ENCODE peak calls at places on chromosomes 11 and 22, in four cellular contexts. Z, K, J and U are unnamed samples.

GRCh38 chr11:121437018-121437685 is 15.0 kb upstream of the SORL1 start:
- DNase-seq in Z (no peak), K (no peak), J (peak), U (no peak)

GRCh38 chr22:28882545-28882877 is 861 bp upstream of the ZNRF3 start:
- DNase-seq in Z (no peak), K (no peak), J (no peak), U (no peak)

GRCh38 chr11:1823376-1824220 is 11.2 kb upstream of the SYT8 start:
- DNase-seq in Z (no peak), K (no peak), J (no peak), U (no peak)

GRCh38 chr11:70703141-70704052 is 305.1 kb downstream of the CTTN start:
- DNase-seq in Z (peak), K (no peak), J (no peak), U (no peak)

GRCh38 chr11:26844963-26845362 is 123.1 kb upstream of the SLC5A12 start:
- DNase-seq in Z (no peak), K (no peak), J (no peak), U (no peak)

GRCh38 chr11:126332221-126332711 is 23.2 kb upstream of the ST3GAL4 start:
- DNase-seq in Z (peak), K (peak), J (peak), U (no peak)

GRCh38 chr11:127044535-127044934 is 44.0 kb upstream of the KIRREL3 start:
- DNase-seq in Z (no peak), K (no peak), J (no peak), U (no peak)

GRCh38 chr11:83602116-83602515 is 315.9 kb upstream of the CCDC90B start:
- DNase-seq in Z (no peak), K (no peak), J (no peak), U (no peak)

GRCh38 chr11:34158661-34159060 is 53.2 kb downstream of the NAT10 start:
- DNase-seq in Z (peak), K (no peak), J (no peak), U (no peak)

GRCh38 chr11:125448136-125448535 is 47.9 kb downstream of the FEZ1 start:
- DNase-seq in Z (no peak), K (no peak), J (peak), U (no peak)

GRCh38 chr11:66476173-66476840 is 3.9 kb upstream of the DPP3 start:
- DNase-seq in Z (no peak), K (no peak), J (no peak), U (no peak)
- TF ChIP-seq CTCF in Z (no peak), K (no peak), J (no peak), U (no peak)

GRCh38 chr22:43006016-43006505 is 8.9 kb downstream of the PACSIN2 start:
- DNase-seq in Z (no peak), K (no peak), J (no peak), U (no peak)
- H3K4me3 ChIP-seq in Z (no peak), K (no peak), J (no peak), U (no peak)

DNA sequence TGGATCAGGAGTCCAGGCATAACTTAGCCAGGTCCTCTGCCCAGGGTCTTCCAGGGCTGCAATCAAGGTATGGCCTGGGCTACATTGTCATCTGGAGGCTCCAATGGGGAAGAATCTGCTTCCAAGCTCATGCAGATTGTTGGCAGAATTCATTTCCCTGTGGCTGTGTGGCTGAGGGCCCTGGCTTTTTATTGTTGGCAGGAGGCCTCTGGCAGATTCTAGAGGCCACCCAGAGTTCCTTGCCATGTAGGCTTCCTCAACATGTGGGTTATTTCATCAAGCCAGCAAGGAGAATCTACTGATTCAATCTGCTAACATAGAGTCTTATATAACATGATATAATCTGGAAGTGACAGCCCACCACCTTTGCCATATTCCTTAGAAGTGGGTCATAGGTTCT is 16.4 kb upstream of the EP300 start:
- DNase-seq in Z (no peak), K (no peak), J (no peak), U (no peak)
- TF ChIP-seq CTCF in Z (no peak), K (no peak), J (no peak), U (no peak)

GRCh38 chr11:66126808-66127555 is 56.9 kb downstream of the PACS1 start:
- DNase-seq in Z (peak), K (no peak), J (peak), U (peak)
- H3K4me3 ChIP-seq in Z (peak), K (no peak), J (no peak), U (no peak)

DNA sequence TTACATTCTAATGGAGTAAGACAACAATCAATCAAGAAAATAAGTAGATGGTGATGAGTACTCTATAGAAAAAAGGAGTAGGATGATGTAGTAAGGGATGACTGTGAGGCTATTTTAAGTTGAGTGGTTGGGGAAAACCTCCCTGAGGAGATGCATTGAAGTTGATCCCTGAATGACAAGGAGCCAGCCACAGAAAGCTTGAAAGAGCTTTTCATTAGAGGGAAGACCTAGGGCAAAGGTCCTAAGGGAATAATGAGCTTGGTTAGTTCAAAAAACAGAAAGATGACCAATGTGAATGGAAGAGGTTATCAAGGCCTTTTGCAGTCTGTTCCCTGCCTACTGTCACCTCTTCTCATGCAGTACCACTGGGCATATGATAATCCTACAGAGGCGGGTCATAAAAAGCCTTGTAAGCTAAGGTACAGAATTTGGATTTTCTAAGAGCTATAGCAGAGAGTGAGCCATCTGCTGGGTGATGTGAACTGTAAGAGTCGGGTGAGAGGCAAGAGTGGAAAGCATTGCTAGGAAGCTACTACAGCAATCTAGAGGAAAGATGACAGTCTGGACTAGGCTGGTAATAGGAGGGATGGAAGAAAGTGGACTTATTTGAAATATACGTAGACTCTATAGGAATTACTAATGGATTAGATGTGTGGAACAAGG is 3.1 kb downstream of the PPP2R1B start:
- DNase-seq in Z (no peak), K (no peak), J (no peak), U (no peak)
- TF ChIP-seq CTCF in Z (no peak), K (no peak), J (no peak), U (no peak)

GRCh38 chr11:80379620-80380278 is 938.9 kb upstream of the TENM4 start:
- DNase-seq in Z (no peak), K (no peak), J (no peak), U (no peak)

GRCh38 chr11:80388133-80388532 is 947.3 kb upstream of the TENM4 start:
- DNase-seq in Z (no peak), K (no peak), J (no peak), U (no peak)

GRCh38 chr11:80388536-80388935 is 947.7 kb upstream of the TENM4 start:
- DNase-seq in Z (no peak), K (no peak), J (no peak), U (no peak)

GRCh38 chr11:80383655-80384054 is 942.8 kb upstream of the TENM4 start:
- DNase-seq in Z (no peak), K (no peak), J (no peak), U (peak)
- H3K4me3 ChIP-seq in Z (no peak), K (no peak), J (no peak), U (no peak)

DNA sequence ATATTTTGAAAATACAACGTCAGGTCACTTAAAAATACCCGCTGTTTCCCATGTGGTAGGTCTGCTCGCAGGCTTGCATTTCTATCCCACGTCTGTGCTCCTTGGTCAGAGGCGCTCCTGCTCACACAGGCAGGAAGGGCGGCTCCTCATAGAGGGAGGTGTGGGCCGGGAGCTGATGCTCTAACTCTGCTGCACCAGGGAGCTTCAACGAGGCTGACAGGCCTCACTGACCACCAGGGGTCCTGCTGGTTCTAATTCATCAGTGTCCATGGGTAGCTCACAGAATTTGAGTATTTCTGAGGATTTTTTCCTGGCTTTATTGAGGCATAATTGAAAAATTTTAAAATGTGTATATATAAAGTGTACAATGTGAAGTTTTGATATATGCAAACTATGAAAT is 68.5 kb downstream of the PIWIL3 start:
- DNase-seq in Z (no peak), K (no peak), J (no peak), U (no peak)
- TF ChIP-seq CTCF in Z (peak), K (no peak), J (no peak), U (no peak)